ENCODE peak calls at places on chromosome 7, in five cellular contexts. F, P, K, L and O are unnamed samples.

GRCh38 chr7:17184805-17185689 is 113.4 kb upstream of the AHR start:
- DNase-seq in P (no peak), K (peak; percentile 36), L (no peak), F (no peak), O (no peak)

GRCh38 chr7:104761892-104762291 is 252.1 kb upstream of the KMT2E start:
- DNase-seq in L (no peak), F (no peak), K (no peak), P (no peak), O (no peak)

GRCh38 chr7:50281680-50282445 is 22.7 kb upstream of the IKZF1 start:
- DNase-seq in K (no peak), L (no peak), P (no peak), F (no peak), O (no peak)

GRCh38 chr7:75840029-75840428 is 26.4 kb upstream of the CCL24 start:
- DNase-seq in P (no peak), L (no peak), K (no peak), F (no peak), O (no peak)

GRCh38 chr7:41637051-41637450 is 65.8 kb downstream of the INHBA start:
- DNase-seq in K (no peak), F (no peak), L (no peak), P (no peak), O (no peak)

GRCh38 chr7:41113663-41114062 is 589.2 kb downstream of the INHBA start:
- DNase-seq in L (no peak), P (no peak), F (no peak), K (no peak), O (no peak)

GRCh38 chr7:154425326-154425725 is 373.1 kb downstream of the DPP6 start:
- DNase-seq in L (no peak), F (no peak), K (no peak), P (no peak), O (no peak)

GRCh38 chr7:64959072-64959747 is 31.6 kb downstream of the ZNF117 start:
- DNase-seq in F (no peak), P (no peak), K (no peak), L (no peak), O (no peak)

GRCh38 chr7:121385800-121386179 is 10.3 kb downstream of the FAM3C start:
- DNase-seq in K (peak; percentile 11), F (no peak), P (no peak), L (no peak), O (no peak)

GRCh38 chr7:9091282-9091681 is 657.9 kb downstream of the NXPH1 start:
- DNase-seq in P (no peak), F (no peak), L (no peak), K (no peak), O (no peak)

GRCh38 chr7:15889501-15889900 is 203.0 kb upstream of the MEOX2 start:
- DNase-seq in P (no peak), L (no peak), K (peak; percentile 11), F (peak; percentile 5), O (no peak)

GRCh38 chr7:156751319-156751718 is 110.7 kb downstream of the RNF32 start:
- DNase-seq in P (no peak), K (peak; percentile 82), L (no peak), F (peak; percentile 84), O (no peak)

GRCh38 chr7:75762350-75762917 is 9.6 kb downstream of the CCL26 start:
- DNase-seq in K (peak; percentile 85), L (no peak), F (peak; percentile 25), P (no peak), O (no peak)

GRCh38 chr7:151866028-151866427 is 10.9 kb downstream of the PRKAG2 start:
- DNase-seq in F (no peak), K (no peak), P (no peak), L (no peak), O (no peak)

GRCh38 chr7:150405584-150406310 is 26.6 kb downstream of the ZNF775 start:
- DNase-seq in P (no peak), L (no peak), F (peak; percentile 27), K (no peak), O (peak; percentile 54)

GRCh38 chr7:92697012-92697411 is 106.8 kb upstream of the FAM133B start:
- DNase-seq in K (no peak), F (no peak), L (no peak), P (no peak), O (no peak)

GRCh38 chr7:151838861-151839381 is 38.0 kb downstream of the PRKAG2 start:
- DNase-seq in K (no peak), L (no peak), F (no peak), P (no peak), O (peak; percentile 47)

GRCh38 chr7:155533827-155534690 is 12.3 kb downstream of the CNPY1 start:
- DNase-seq in K (peak; percentile 7), F (no peak), P (no peak), L (peak; percentile 40), O (no peak)

GRCh38 chr7:131540491-131541162 is 15.8 kb downstream of the PODXL start:
- DNase-seq in F (no peak), L (peak; percentile 89), K (no peak), P (no peak), O (no peak)

GRCh38 chr7:1986366-1987083 is 246.2 kb downstream of the MAD1L1 start:
- DNase-seq in F (no peak), K (no peak), P (no peak), L (no peak), O (no peak)

GRCh38 chr7:151858456-151858855 is 18.5 kb downstream of the PRKAG2 start:
- DNase-seq in F (no peak), L (no peak), K (no peak), P (no peak), O (no peak)

GRCh38 chr7:131365876-131366275 is 38.2 kb downstream of the MKLN1 start:
- DNase-seq in F (no peak), L (no peak), K (peak; percentile 59), P (no peak), O (no peak)

GRCh38 chr7:38539477-38540081 is 91.6 kb downstream of the AMPH start:
- DNase-seq in K (no peak), F (no peak), P (no peak), L (no peak), O (no peak)
- TF ChIP-seq CTCF in K (no peak), F (no peak), P (no peak), L (no peak), O (no peak)

GRCh38 chr7:99219185-99219767 is 11.4 kb upstream of the KPNA7 start:
- DNase-seq in P (no peak), L (no peak), K (no peak), F (no peak), O (no peak)
- H3K27ac ChIP-seq in P (no peak overlapping the region), L (no peak overlapping the region), K (no peak overlapping the region), F (no peak overlapping the region), O (no peak overlapping the region)

GRCh38 chr7:123204206-123204835 is 4.6 kb upstream of the SLC13A1 start:
- DNase-seq in L (no peak), F (no peak), K (no peak), P (no peak), O (no peak)

GRCh38 chr7:123210986-123211385 is 11.2 kb upstream of the SLC13A1 start:
- DNase-seq in P (no peak), F (no peak), L (no peak), K (no peak), O (no peak)

GRCh38 chr7:123209786-123210185 is 10.0 kb upstream of the SLC13A1 start:
- DNase-seq in F (peak; percentile 35), P (no peak), L (no peak), K (no peak), O (no peak)

GRCh38 chr7:123211545-123211944 is 11.8 kb upstream of the SLC13A1 start:
- DNase-seq in L (no peak), F (no peak), K (no peak), P (no peak), O (no peak)

DNA sequence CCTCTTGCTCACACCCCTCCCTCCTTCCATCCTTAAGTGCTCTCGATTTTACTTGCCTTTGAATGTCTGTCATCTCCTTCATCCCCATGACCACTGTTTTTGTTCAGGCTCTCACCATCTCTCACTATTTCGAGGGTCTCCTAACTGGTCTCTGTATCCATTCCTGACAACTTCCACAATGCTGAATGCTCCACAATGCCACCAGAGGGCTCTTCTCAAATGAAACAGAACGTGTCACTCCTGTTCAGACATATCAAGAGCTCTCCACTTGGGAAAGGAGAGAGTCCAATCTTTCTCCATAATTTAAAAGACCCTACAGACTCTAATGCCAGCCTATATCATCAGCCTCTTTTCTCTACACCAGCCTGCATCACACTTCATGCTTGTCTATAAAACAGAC is 9.0 kb upstream of the SLC13A1 start:
- DNase-seq in L (no peak), P (no peak), K (peak; percentile 21), F (peak; percentile 11), O (no peak)
- TF ChIP-seq CTCF in L (peak; percentile 12), P (no peak), K (no peak), F (peak; percentile 74), O (no peak)

DNA sequence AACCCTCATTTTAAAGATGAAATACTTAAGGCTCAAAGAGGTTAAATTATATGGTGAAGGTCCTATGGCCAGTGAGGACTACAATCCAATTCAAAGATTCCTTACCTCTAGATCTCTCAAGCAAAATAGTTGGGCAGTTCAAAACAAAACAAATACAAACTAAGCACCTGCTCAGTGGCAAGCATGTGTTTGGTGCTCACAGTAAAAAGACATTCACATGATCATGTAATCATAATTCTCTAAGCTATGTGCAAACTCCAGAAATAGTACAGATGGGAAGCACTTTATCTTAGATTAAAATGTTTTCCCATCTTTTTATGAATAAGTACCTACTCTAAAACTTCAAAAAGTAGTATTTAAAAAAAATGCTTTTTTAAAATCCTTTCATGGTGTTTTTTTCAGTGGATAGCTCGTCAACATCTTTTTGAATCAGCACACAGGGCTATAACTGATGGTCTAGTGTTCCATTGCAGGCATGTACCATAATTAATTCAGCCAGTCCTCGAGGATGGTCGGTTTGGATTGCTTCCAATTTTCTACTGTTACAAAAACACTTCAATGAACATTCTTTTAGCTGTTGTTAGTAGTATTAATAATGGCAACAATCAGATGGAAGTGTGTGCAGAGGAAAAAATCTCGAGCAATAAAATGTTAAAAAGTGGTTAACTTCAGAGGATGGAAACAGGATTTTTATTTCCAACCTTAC is 58.4 kb downstream of the CHCHD3 start:
- DNase-seq in F (no peak), K (no peak), L (no peak), P (no peak), O (no peak)
- H3K27ac ChIP-seq in F (no peak overlapping the region), K (no peak overlapping the region), L (no peak overlapping the region), P (no peak overlapping the region), O (no peak overlapping the region)

GRCh38 chr7:139133335-139134139 is 24.0 kb upstream of the ZC3HAV1 start:
- DNase-seq in L (peak; percentile 91), P (peak; percentile 91), F (peak; percentile 84), K (peak; percentile 91), O (peak; percentile 87)

GRCh38 chr7:139125637-139126036 is 16.1 kb upstream of the ZC3HAV1 start:
- DNase-seq in K (no peak), F (no peak), L (no peak), P (no peak), O (no peak)

GRCh38 chr7:139124084-139124914 is 14.8 kb upstream of the ZC3HAV1 start:
- DNase-seq in F (no peak), P (no peak), L (no peak), K (no peak), O (no peak)

GRCh38 chr7:139131622-139132021 is 22.1 kb upstream of the ZC3HAV1 start:
- DNase-seq in P (no peak), L (no peak), K (no peak), F (no peak), O (no peak)

GRCh38 chr7:139127648-139128047 is 18.1 kb upstream of the ZC3HAV1 start:
- DNase-seq in F (no peak), K (peak; percentile 41), P (no peak), L (no peak), O (no peak)
- TF ChIP-seq CTCF in F (no peak), K (no peak), P (no peak), L (no peak), O (no peak)